ENCODE peak calls at places on chromosomes 3 and 15, in six cellular contexts. E is H9, L is astrocyte, Y is HepG2, X is MM.1S, J is kidney. B is an unnamed sample.
A peak's percentile ranks its signal among the peaks of the same experiment; 100 is the strongest.

GRCh38 chr3:172094621-172095557 is 55.5 kb downstream of the FNDC3B start:
- DNase-seq in E (no peak), L (peak; percentile 40), Y (no peak), X (peak; percentile 96), J (no peak), B (peak; percentile 58)

GRCh38 chr3:8503461-8503860 is 1.8 kb downstream of the LMCD1 start:
- DNase-seq in E (no peak), L (no peak), Y (no peak), X (no peak), J (no peak), B (no peak)

GRCh38 chr3:126364130-126364695 is 7.0 kb upstream of the KLF15 start:
- DNase-seq in E (no peak), L (no peak), Y (no peak), X (peak; percentile 5), J (peak; percentile 55), B (no peak)

GRCh38 chr15:70328137-70329115 is 230.7 kb upstream of the TLE3 start:
- DNase-seq in E (no peak), L (peak; percentile 95), Y (no peak), X (peak; percentile 48), J (peak; percentile 77), B (peak; percentile 25)

GRCh38 chr15:52318729-52319500 is 23.3 kb upstream of the MYO5C start:
- DNase-seq in E (no peak), L (no peak), Y (no peak), X (no peak), J (peak; percentile 63), B (no peak)

GRCh38 chr3:85960793-85961192 is 1002.0 kb downstream of the CADM2 start:
- DNase-seq in E (no peak), L (no peak), Y (no peak), X (no peak), J (no peak), B (no peak)

GRCh38 chr15:78640840-78641733 is at the start of gene CHRNB4:
- DNase-seq in E (peak; percentile 90), L (peak; percentile 18), Y (no peak), X (no peak), J (peak; percentile 78), B (peak; percentile 95)

GRCh38 chr15:48202068-48202467 is 4.0 kb upstream of the SLC12A1 start:
- DNase-seq in E (no peak), L (no peak), Y (no peak), X (no peak), J (no peak), B (no peak)

GRCh38 chr3:47443611-47443995 is 32.1 kb downstream of the SCAP start:
- DNase-seq in E (no peak), L (no peak), Y (peak; percentile 87), X (no peak), J (no peak), B (no peak)

GRCh38 chr3:111924283-111924682 is 54.5 kb upstream of the ABHD10 start:
- DNase-seq in E (no peak), L (no peak), Y (no peak), X (no peak), J (peak; percentile 85), B (no peak)

GRCh38 chr3:161372321-161373260 is 1.3 kb upstream of the SPTSSB start:
- DNase-seq in E (peak; percentile 73), L (no peak), Y (no peak), X (no peak), J (peak; percentile 71), B (peak; percentile 81)

GRCh38 chr3:40387001-40387894 is at the start of gene ENTPD3:
- DNase-seq in E (peak; percentile 83), L (no peak), Y (no peak), X (no peak), J (peak; percentile 74), B (peak; percentile 91)

GRCh38 chr15:68450192-68450591 is 18.2 kb upstream of the ITGA11 start:
- DNase-seq in E (no peak), L (no peak), Y (no peak), X (no peak), J (no peak), B (no peak)

GRCh38 chr15:26294062-26294689 is 431.0 kb upstream of the ATP10A start:
- DNase-seq in E (peak; percentile 84), L (no peak), Y (no peak), X (no peak), J (peak; percentile 35), B (peak; percentile 91)

GRCh38 chr3:129104498-129105079 is 17.0 kb downstream of the RAB43 start:
- DNase-seq in E (no peak), L (no peak), Y (no peak), X (peak; percentile 78), J (peak; percentile 32), B (no peak)

GRCh38 chr15:62389887-62390792 is 225.1 kb upstream of the C2CD4B start:
- DNase-seq in E (peak; percentile 69), L (peak; percentile 68), Y (peak; percentile 52), X (peak; percentile 84), J (peak; percentile 91), B (peak; percentile 89)

GRCh38 chr15:70200003-70200410 is 102.3 kb upstream of the TLE3 start:
- DNase-seq in E (no peak), L (no peak), Y (no peak), X (no peak), J (no peak), B (no peak)

GRCh38 chr3:141840737-141841544 is 35.5 kb upstream of the ATP1B3 start:
- DNase-seq in E (no peak), L (peak; percentile 79), Y (no peak), X (no peak), J (no peak), B (no peak)

GRCh38 chr15:25830844-25831443 is 32.2 kb downstream of the ATP10A start:
- DNase-seq in E (no peak), L (peak; percentile 98), Y (no peak), X (no peak), J (no peak), B (no peak)

GRCh38 chr3:58222161-58222724 is 11.5 kb upstream of the DNASE1L3 start:
- DNase-seq in E (no peak), L (no peak), Y (peak; percentile 77), X (no peak), J (no peak), B (peak; percentile 86)

GRCh38 chr3:37498126-37499039 is 324.0 kb upstream of the LRRFIP2 start:
- DNase-seq in E (no peak), L (no peak), Y (no peak), X (no peak), J (no peak), B (no peak)

GRCh38 chr3:175590745-175591144 is 731.6 kb downstream of the NAALADL2 start:
- DNase-seq in E (no peak), L (no peak), Y (no peak), X (no peak), J (no peak), B (no peak)

GRCh38 chr15:77665530-77666295 is 33.0 kb upstream of the LINGO1 start:
- DNase-seq in E (no peak), L (no peak), Y (no peak), X (no peak), J (no peak), B (no peak)

GRCh38 chr3:13115991-13116390 is 42.8 kb upstream of the IQSEC1 start:
- DNase-seq in E (no peak), L (no peak), Y (no peak), X (no peak), J (peak; percentile 43), B (peak; percentile 29)

GRCh38 chr3:195176776-195177175 is 94.2 kb downstream of the XXYLT1 start:
- DNase-seq in E (no peak), L (no peak), Y (no peak), X (no peak), J (no peak), B (peak; percentile 24)

GRCh38 chr3:195180490-195181106 is 90.4 kb downstream of the XXYLT1 start:
- DNase-seq in E (no peak), L (no peak), Y (no peak), X (no peak), J (no peak), B (peak; percentile 42)

GRCh38 chr3:195177432-195178123 is 93.4 kb downstream of the XXYLT1 start:
- DNase-seq in E (no peak), L (no peak), Y (no peak), X (no peak), J (no peak), B (peak; percentile 20)

GRCh38 chr3:195179782-195180489 is 91.0 kb downstream of the XXYLT1 start:
- DNase-seq in E (no peak), L (no peak), Y (no peak), X (no peak), J (no peak), B (peak; percentile 40)

DNA sequence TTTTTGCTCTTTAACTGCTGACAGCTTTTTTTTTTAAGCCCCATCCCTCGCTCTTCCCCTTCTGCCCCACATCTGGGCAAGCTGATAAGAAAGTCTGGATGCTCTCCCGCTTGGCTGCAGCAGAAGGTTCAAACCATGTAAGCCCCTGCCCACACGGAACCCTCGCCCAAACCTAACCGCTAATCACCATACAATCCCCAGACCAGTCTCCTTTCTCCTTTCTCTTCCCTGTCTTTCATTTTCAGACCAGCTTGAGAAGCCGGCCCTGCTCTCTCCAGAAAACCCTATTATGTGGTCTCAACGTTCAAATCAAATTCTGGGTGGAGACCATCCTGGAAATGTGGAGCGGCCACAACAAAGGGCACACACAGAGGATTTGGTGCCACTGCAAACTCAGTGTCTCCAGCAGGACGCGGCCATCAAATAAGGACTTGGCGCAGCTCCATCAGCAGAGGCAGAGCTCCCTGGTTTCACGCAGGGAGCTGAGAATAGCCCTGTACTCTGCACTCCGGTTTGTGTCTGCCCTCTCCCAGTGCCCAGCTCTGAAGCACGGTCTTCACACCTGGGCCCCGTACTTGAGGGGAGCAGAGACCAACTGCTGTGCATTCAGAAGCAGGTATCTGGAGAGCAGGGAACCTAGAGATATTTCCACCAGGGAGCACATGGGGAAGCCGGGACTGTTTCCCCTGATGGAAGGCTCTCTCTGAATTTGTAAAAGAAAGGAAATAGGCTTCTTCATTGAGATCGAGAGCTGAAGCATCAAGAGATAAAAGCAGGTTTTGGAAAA is 92.6 kb downstream of the XXYLT1 start:
- DNase-seq in E (no peak), L (no peak), Y (no peak), X (no peak), J (no peak), B (peak; percentile 46)
- H3K9ac ChIP-seq in E (no peak overlapping the region), L (no peak overlapping the region), Y (no peak overlapping the region), X (no peak overlapping the region), J (no peak overlapping the region), B (no peak overlapping the region)

GRCh38 chr3:123789760-123790159 is 94.4 kb downstream of the MYLK start:
- DNase-seq in E (no peak), L (peak; percentile 96), Y (no peak), X (no peak), J (no peak), B (no peak)
- H3K27ac ChIP-seq in E (no peak overlapping the region), L (peak overlapping the region; percentile 88), Y (no peak overlapping the region), X (no peak overlapping the region), J (no peak overlapping the region), B (no peak overlapping the region)

DNA sequence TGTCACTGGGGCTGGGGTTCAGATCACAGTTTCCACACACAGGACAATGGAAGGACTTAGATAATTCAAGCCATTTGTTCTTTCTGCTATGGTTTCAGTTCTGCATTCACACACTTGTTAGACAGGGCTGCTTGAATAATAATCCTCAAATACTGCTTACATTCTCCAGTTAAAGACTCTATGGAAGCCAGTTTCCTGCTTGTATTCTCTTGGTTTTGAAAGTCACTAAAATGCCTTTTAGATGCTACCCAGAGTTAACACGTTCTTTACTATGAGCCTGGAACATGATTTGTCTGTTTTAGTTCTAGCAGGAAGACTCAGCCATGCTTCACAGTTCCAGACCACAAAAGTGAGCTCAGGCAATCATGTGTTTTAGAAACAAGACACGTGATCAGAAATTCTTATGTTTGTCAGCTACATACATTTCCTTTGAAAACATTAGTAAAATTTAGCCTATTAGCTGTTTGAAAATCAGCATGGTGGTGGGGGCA is 152.4 kb downstream of the LEKR1 start:
- DNase-seq in E (no peak), L (no peak), Y (no peak), X (peak; percentile 88), J (no peak), B (no peak)
- H3K9ac ChIP-seq in E (no peak overlapping the region), L (no peak overlapping the region), Y (no peak overlapping the region), X (peak overlapping the region; percentile 46), J (no peak overlapping the region), B (no peak overlapping the region)

GRCh38 chr15:66170042-66170441 is 83.5 kb downstream of the MEGF11 start:
- DNase-seq in E (no peak), L (no peak), Y (no peak), X (no peak), J (peak; percentile 26), B (no peak)
- H3K27ac ChIP-seq in E (no peak overlapping the region), L (no peak overlapping the region), Y (no peak overlapping the region), X (no peak overlapping the region), J (no peak overlapping the region), B (no peak overlapping the region)